ENCODE peak calls at places on chromosomes 2 and 18, in five cellular contexts. I is T-cell; Z is activated CD4-positive, CD25-positive, alpha-beta regulatory T cell treated with anti-CD3 and anti-CD28 coated beads, Interleukin-2, amount 50 U/mL, for 16 hours; Y is naive thymus-derived CD8-positive, alpha-beta T cell; S is NCI-H2081 treated with DMSO at 0.1 percent for 48 hours. W is an unnamed sample.

GRCh38 chr2:133341575-133341974 is 226.7 kb downstream of the NCKAP5 start:
- DNase-seq in I (no peak), Z (no peak), Y (no peak), S (no peak), W (no peak)

GRCh38 chr2:85976106-85976920 is 87.5 kb upstream of the ST3GAL5 start:
- DNase-seq in I (no peak), Z (no peak), Y (no peak), S (no peak), W (no peak)

GRCh38 chr2:238106698-238107524 is 6.8 kb downstream of the ESPNL start:
- DNase-seq in I (no peak), Z (no peak), Y (no peak), S (no peak), W (no peak)

GRCh38 chr18:808086-808485 is 4.0 kb downstream of the YES1 start:
- DNase-seq in I (no peak), Z (no peak), Y (no peak), S (no peak), W (no peak)

GRCh38 chr2:16303761-16304160 is 361.9 kb downstream of the CYRIA start:
- DNase-seq in I (no peak), Z (no peak), Y (no peak), S (no peak), W (no peak)

GRCh38 chr2:128414351-128414750 is 95.7 kb upstream of the HS6ST1 start:
- DNase-seq in I (no peak), Z (no peak), Y (no peak), S (no peak), W (no peak)

GRCh38 chr2:230774348-230774951 is 61.8 kb downstream of the CAB39 start:
- DNase-seq in I (no peak), Z (no peak), Y (no peak), S (no peak), W (no peak)

GRCh38 chr2:10079192-10079930 is 850 bp downstream of the CYS1 start:
- DNase-seq in I (no peak), Z (no peak), Y (no peak), S (no peak), W (no peak)

GRCh38 chr2:230668184-230668938 is 44.3 kb upstream of the CAB39 start:
- DNase-seq in I (no peak), Z (no peak), Y (no peak), S (no peak), W (no peak)

GRCh38 chr2:70516596-70516995 is 37.0 kb downstream of the TGFA start:
- DNase-seq in I (no peak), Z (no peak), Y (no peak), S (no peak), W (no peak)

GRCh38 chr2:10599921-10600320 is 89.9 kb downstream of the NOL10 start:
- DNase-seq in I (no peak), Z (no peak), Y (no peak), S (no peak), W (no peak)

GRCh38 chr2:98917031-98917459 is 19.0 kb downstream of the CRACDL start:
- DNase-seq in I (no peak), Z (no peak), Y (no peak), S (no peak), W (no peak)

GRCh38 chr2:3487432-3487831 is 31.9 kb downstream of the ADI1 start:
- DNase-seq in I (no peak), Z (no peak), Y (no peak), S (no peak), W (no peak)

GRCh38 chr2:44938287-44939073 is 3.0 kb upstream of the SIX3 start:
- DNase-seq in I (no peak), Z (no peak), Y (no peak), S (no peak), W (no peak)

GRCh38 chr2:27875089-27875881 is 14.9 kb downstream of the RBKS start:
- DNase-seq in I (no peak), Z (no peak), Y (no peak), S (no peak), W (no peak)

GRCh38 chr2:221204699-221205098 is 367.4 kb downstream of the EPHA4 start:
- DNase-seq in I (no peak), Z (no peak), Y (no peak), S (no peak), W (no peak)

GRCh38 chr2:23859983-23860382 is 66.9 kb downstream of the ATAD2B start:
- DNase-seq in I (no peak), Z (no peak), Y (no peak), S (no peak), W (no peak)

GRCh38 chr2:207223051-207223450 is 57.3 kb upstream of the KLF7 start:
- DNase-seq in I (no peak), Z (no peak), Y (no peak), S (no peak), W (no peak)

GRCh38 chr2:182020319-182021055 is 34.8 kb downstream of the PPP1R1C start:
- DNase-seq in I (no peak), Z (no peak), Y (no peak), S (no peak), W (no peak)

GRCh38 chr2:120988051-120988707 is 252.5 kb downstream of the GLI2 start:
- DNase-seq in I (no peak), Z (no peak), Y (no peak), S (no peak), W (no peak)